ENCODE peak calls at places on chromosome 1, in five cellular contexts. U is breast epithelium, Y is heart left ventricle, E is adrenal gland, V is OCI-LY7. X is an unnamed sample.

GRCh38 chr1:40630488-40631223 is 34.8 kb downstream of the RIMS3 start:
- DNase-seq in U (no peak), Y (no peak), E (no peak), V (peak; percentile 67), X (no peak)

GRCh38 chr1:156262461-156263287 is 14.8 kb upstream of the PAQR6 start:
- DNase-seq in U (no peak), Y (no peak), E (peak; percentile 81), V (no peak), X (no peak)

GRCh38 chr1:16112558-16113555 is 39.4 kb upstream of the FAM131C start:
- DNase-seq in U (no peak), Y (no peak), E (no peak), V (no peak), X (no peak)

GRCh38 chr1:201059401-201059800 is 35.9 kb upstream of the KIF21B start:
- DNase-seq in U (no peak), Y (no peak), E (no peak), V (no peak), X (no peak)

GRCh38 chr1:209589440-209589839 is 5.9 kb downstream of the CAMK1G start:
- DNase-seq in U (no peak), Y (no peak), E (no peak), V (no peak), X (no peak)

GRCh38 chr1:166920561-166921475 is 44.8 kb upstream of the TADA1 start:
- DNase-seq in U (no peak), Y (no peak), E (no peak), V (no peak), X (peak; percentile 31)

GRCh38 chr1:11967028-11967547 is 13.2 kb upstream of the MFN2 start:
- DNase-seq in U (no peak), Y (no peak), E (peak; percentile 59), V (peak; percentile 83), X (no peak)

GRCh38 chr1:11473635-11474034 is 5.3 kb upstream of the DISP3 start:
- DNase-seq in U (no peak), Y (no peak), E (peak; percentile 24), V (peak; percentile 23), X (no peak)

GRCh38 chr1:151989131-151989868 is 4.4 kb downstream of the S100A10 start:
- DNase-seq in U (no peak), Y (peak; percentile 88), E (peak; percentile 91), V (no peak), X (no peak)

GRCh38 chr1:198271467-198271866 is 114.7 kb downstream of the NEK7 start:
- DNase-seq in U (no peak), Y (no peak), E (no peak), V (no peak), X (no peak)

GRCh38 chr1:198270421-198270820 is 113.6 kb downstream of the NEK7 start:
- DNase-seq in U (no peak), Y (no peak), E (no peak), V (no peak), X (no peak)

GRCh38 chr1:198273901-198274300 is 117.1 kb downstream of the NEK7 start:
- DNase-seq in U (no peak), Y (no peak), E (no peak), V (no peak), X (no peak)

GRCh38 chr1:198269352-198269940 is 112.6 kb downstream of the NEK7 start:
- DNase-seq in U (no peak), Y (no peak), E (no peak), V (no peak), X (no peak)

GRCh38 chr1:198272492-198272891 is 115.7 kb downstream of the NEK7 start:
- DNase-seq in U (no peak), Y (no peak), E (no peak), V (no peak), X (no peak)
- H3K27ac ChIP-seq in U (no peak overlapping the region), Y (no peak overlapping the region), E (peak overlapping the region; percentile 61), V (no peak overlapping the region), X (no peak overlapping the region)

GRCh38 chr1:157648317-157648716 is 50.4 kb upstream of the FCRL4 start:
- DNase-seq in U (no peak), Y (no peak), E (no peak), V (peak; percentile 17), X (no peak)

GRCh38 chr1:157652859-157653493 is 47.6 kb downstream of the FCRL3 start:
- DNase-seq in U (no peak), Y (no peak), E (no peak), V (peak; percentile 93), X (no peak)

GRCh38 chr1:157653494-157653873 is 47.1 kb downstream of the FCRL3 start:
- DNase-seq in U (no peak), Y (no peak), E (no peak), V (no peak), X (no peak)
- H3K27ac ChIP-seq in U (no peak overlapping the region), Y (no peak overlapping the region), E (no peak overlapping the region), V (peak overlapping the region; percentile 90), X (no peak overlapping the region)

GRCh38 chr1:42922687-42923366 is 35.8 kb downstream of the SLC2A1 start:
- DNase-seq in U (no peak), Y (no peak), E (peak; percentile 44), V (peak; percentile 87), X (no peak)
- H3K27ac ChIP-seq in U (no peak overlapping the region), Y (peak overlapping the region; percentile 96), E (peak overlapping the region; percentile 84), V (peak overlapping the region; percentile 30), X (peak overlapping the region; percentile 52)

DNA sequence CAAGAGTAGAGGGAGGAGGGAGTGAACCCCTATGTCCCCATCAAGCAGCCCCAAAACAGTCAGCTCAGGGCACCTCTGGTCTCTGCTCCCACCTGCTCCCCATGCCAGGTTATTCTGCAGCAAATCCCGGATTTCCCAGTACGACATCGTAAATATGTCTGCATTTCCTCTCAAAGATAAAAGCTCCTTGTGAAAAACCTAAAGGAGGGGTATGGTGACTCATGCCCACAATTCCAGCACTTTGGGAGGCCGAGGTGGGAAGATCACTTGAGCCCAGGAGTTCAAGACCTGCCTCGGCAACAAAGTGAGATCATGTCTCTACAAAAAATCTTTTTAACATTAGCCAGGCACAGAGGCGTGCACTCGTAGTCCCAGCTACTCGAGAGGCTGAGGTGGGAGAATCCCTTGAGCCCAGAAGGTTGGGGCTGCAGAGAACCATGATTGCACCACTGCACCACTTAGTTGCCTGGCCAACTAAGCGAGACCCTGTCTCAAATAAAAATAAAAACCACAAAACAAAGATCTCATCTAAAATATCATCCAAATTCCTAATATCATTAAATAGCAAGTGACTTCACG is 7.1 kb downstream of the ACOT7 start:
- DNase-seq in U (no peak), Y (no peak), E (no peak), V (no peak), X (no peak)
- H3K27ac ChIP-seq in U (no peak overlapping the region), Y (peak overlapping the region; percentile 84), E (no peak overlapping the region), V (no peak overlapping the region), X (no peak overlapping the region)

DNA sequence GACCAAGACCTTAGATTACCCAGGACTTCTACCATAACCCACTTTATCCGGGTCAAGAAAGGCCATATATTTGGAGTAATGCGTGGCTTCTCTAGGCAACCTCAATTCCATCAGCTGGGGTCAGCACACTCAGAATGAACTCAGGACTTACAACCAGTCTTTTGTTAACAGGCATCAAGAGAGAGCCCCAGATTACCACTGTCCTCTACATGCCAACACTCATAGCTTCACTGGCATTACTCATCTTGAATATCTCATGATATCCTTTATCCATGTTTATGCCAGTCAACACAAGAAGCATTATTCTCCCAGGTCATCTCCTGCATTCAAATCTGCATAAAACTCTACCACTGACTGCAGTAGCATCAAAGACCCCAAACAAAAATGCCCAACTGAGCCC is 6.6 kb upstream of the FCGR2A start:
- DNase-seq in U (no peak), Y (no peak), E (no peak), V (no peak), X (no peak)
- H3K27ac ChIP-seq in U (no peak overlapping the region), Y (no peak overlapping the region), E (peak overlapping the region; percentile 68), V (no peak overlapping the region), X (no peak overlapping the region)

GRCh38 chr1:103208844-103209243 is 100.5 kb upstream of the COL11A1 start:
- DNase-seq in U (no peak), Y (no peak), E (no peak), V (no peak), X (no peak)

GRCh38 chr1:103211073-103211472 is 102.8 kb upstream of the COL11A1 start:
- DNase-seq in U (no peak), Y (no peak), E (no peak), V (no peak), X (no peak)
- H3K27ac ChIP-seq in U (no peak overlapping the region), Y (no peak overlapping the region), E (no peak overlapping the region), V (no peak overlapping the region), X (no peak overlapping the region)

GRCh38 chr1:39396671-39397070 is 94.8 kb upstream of the BMP8A start:
- DNase-seq in U (no peak), Y (no peak), E (no peak), V (no peak), X (no peak)

GRCh38 chr1:39393645-39394044 is 97.8 kb upstream of the BMP8A start:
- DNase-seq in U (no peak), Y (no peak), E (no peak), V (no peak), X (no peak)

GRCh38 chr1:39394059-39394458 is 97.4 kb upstream of the BMP8A start:
- DNase-seq in U (no peak), Y (no peak), E (no peak), V (no peak), X (no peak)

GRCh38 chr1:39394598-39394997 is 96.8 kb upstream of the BMP8A start:
- DNase-seq in U (no peak), Y (no peak), E (peak; percentile 57), V (peak; percentile 66), X (no peak)

DNA sequence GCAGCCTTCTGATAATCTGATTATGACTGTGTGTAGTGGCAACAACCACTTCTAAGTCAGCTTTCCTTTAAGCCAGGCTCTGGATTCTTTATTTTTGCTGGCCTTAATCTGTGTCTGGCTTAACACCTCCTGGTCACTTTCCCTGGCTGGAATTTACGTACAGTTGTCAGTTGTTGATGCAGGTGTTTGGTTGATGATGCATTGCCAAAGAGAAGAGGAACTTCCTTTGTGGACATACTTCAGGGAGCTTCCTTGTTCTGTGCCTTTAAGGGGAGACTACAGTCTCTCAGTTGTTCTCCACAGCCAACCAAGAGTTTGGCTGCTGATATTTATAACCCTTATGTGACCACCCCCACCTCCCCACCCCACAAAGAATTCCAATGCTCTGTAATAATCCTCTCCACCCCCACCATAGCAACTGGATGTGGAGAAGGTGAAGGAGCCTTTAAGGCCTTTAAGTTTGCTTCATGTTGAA is 96.0 kb upstream of the BMP8A start:
- DNase-seq in U (no peak), Y (no peak), E (no peak), V (peak; percentile 73), X (no peak)
- H3K27ac ChIP-seq in U (peak overlapping the region; percentile 62), Y (peak overlapping the region; percentile 79), E (peak overlapping the region; percentile 71), V (peak overlapping the region; percentile 74), X (no peak overlapping the region)